ENCODE peak calls at places on chromosomes 12 and 14, in nine cellular contexts. One of them, this sample, is unnamed.

GRCh38 chr12:103495783-103496456 is at the start of gene C12orf42:
- DNase-seq in SK-MEL-5: peak; percentile 70
- DNase-seq in effector memory CD4-positive, alpha-beta T cell: no peak
- DNase-seq in cardiac muscle cell: peak; percentile 26
- DNase-seq in progenitor cell of endocrine pancreas: peak; percentile 20
- DNase-seq in foreskin melanocyte: peak; percentile 25
- DNase-seq in GM23248: peak; percentile 47
- DNase-seq in MV-4-11: no peak
- DNase-seq in left colon: peak; percentile 43
- DNase-seq in this sample: no peak

GRCh38 chr14:79764288-79764687 is 447.0 kb downstream of the DIO2 start:
- DNase-seq in SK-MEL-5: no peak
- DNase-seq in effector memory CD4-positive, alpha-beta T cell: no peak
- DNase-seq in cardiac muscle cell: no peak
- DNase-seq in progenitor cell of endocrine pancreas: no peak
- DNase-seq in foreskin melanocyte: no peak
- DNase-seq in GM23248: no peak
- DNase-seq in MV-4-11: no peak
- DNase-seq in left colon: no peak
- DNase-seq in this sample: no peak

GRCh38 chr14:97077253-97077653 is 280.1 kb downstream of the VRK1 start:
- DNase-seq in SK-MEL-5: peak; percentile 9
- DNase-seq in effector memory CD4-positive, alpha-beta T cell: no peak
- DNase-seq in cardiac muscle cell: peak; percentile 5
- DNase-seq in progenitor cell of endocrine pancreas: no peak
- DNase-seq in foreskin melanocyte: peak; percentile 2
- DNase-seq in GM23248: peak; percentile 19
- DNase-seq in MV-4-11: peak; percentile 97
- DNase-seq in left colon: peak; percentile 17
- DNase-seq in this sample: no peak

GRCh38 chr12:116700066-116700465 is 37.8 kb downstream of the SPRING1 start:
- DNase-seq in SK-MEL-5: no peak
- DNase-seq in effector memory CD4-positive, alpha-beta T cell: no peak
- DNase-seq in cardiac muscle cell: no peak
- DNase-seq in progenitor cell of endocrine pancreas: no peak
- DNase-seq in foreskin melanocyte: no peak
- DNase-seq in GM23248: peak; percentile 27
- DNase-seq in MV-4-11: no peak
- DNase-seq in left colon: no peak
- DNase-seq in this sample: no peak

GRCh38 chr12:47868552-47869031 is 36.2 kb downstream of the VDR start:
- DNase-seq in SK-MEL-5: no peak
- DNase-seq in effector memory CD4-positive, alpha-beta T cell: no peak
- DNase-seq in cardiac muscle cell: no peak
- DNase-seq in progenitor cell of endocrine pancreas: no peak
- DNase-seq in foreskin melanocyte: no peak
- DNase-seq in GM23248: no peak
- DNase-seq in MV-4-11: peak; percentile 98
- DNase-seq in left colon: no peak
- DNase-seq in this sample: no peak

GRCh38 chr14:39417014-39417413 is 15.2 kb downstream of the FBXO33 start:
- DNase-seq in SK-MEL-5: peak; percentile 45
- DNase-seq in effector memory CD4-positive, alpha-beta T cell: no peak
- DNase-seq in cardiac muscle cell: peak; percentile 47
- DNase-seq in progenitor cell of endocrine pancreas: no peak
- DNase-seq in foreskin melanocyte: no peak
- DNase-seq in GM23248: peak; percentile 50
- DNase-seq in MV-4-11: no peak
- DNase-seq in left colon: no peak
- DNase-seq in this sample: no peak

GRCh38 chr14:69270097-69270496 is 10.1 kb downstream of the GALNT16 start:
- DNase-seq in SK-MEL-5: no peak
- DNase-seq in effector memory CD4-positive, alpha-beta T cell: no peak
- DNase-seq in cardiac muscle cell: no peak
- DNase-seq in progenitor cell of endocrine pancreas: no peak
- DNase-seq in foreskin melanocyte: no peak
- DNase-seq in GM23248: no peak
- DNase-seq in MV-4-11: no peak
- DNase-seq in left colon: no peak
- DNase-seq in this sample: no peak

GRCh38 chr12:27521066-27521465 is 2.9 kb upstream of the PPFIBP1 start:
- DNase-seq in SK-MEL-5: no peak
- DNase-seq in effector memory CD4-positive, alpha-beta T cell: no peak
- DNase-seq in cardiac muscle cell: peak; percentile 92
- DNase-seq in progenitor cell of endocrine pancreas: no peak
- DNase-seq in foreskin melanocyte: no peak
- DNase-seq in GM23248: peak; percentile 67
- DNase-seq in MV-4-11: peak; percentile 2
- DNase-seq in left colon: peak; percentile 9
- DNase-seq in this sample: no peak

GRCh38 chr14:76876076-76876475 is 49.9 kb downstream of the LRRC74A start:
- DNase-seq in SK-MEL-5: peak; percentile 71
- DNase-seq in effector memory CD4-positive, alpha-beta T cell: peak; percentile 42
- DNase-seq in cardiac muscle cell: peak; percentile 83
- DNase-seq in progenitor cell of endocrine pancreas: peak; percentile 57
- DNase-seq in foreskin melanocyte: peak; percentile 47
- DNase-seq in GM23248: peak; percentile 85
- DNase-seq in MV-4-11: peak; percentile 38
- DNase-seq in left colon: peak; percentile 48
- DNase-seq in this sample: peak; percentile 68

GRCh38 chr12:124399622-124400021 is 104.7 kb downstream of the RFLNA start:
- DNase-seq in SK-MEL-5: peak; percentile 68
- DNase-seq in effector memory CD4-positive, alpha-beta T cell: no peak
- DNase-seq in cardiac muscle cell: no peak
- DNase-seq in progenitor cell of endocrine pancreas: no peak
- DNase-seq in foreskin melanocyte: no peak
- DNase-seq in GM23248: peak; percentile 40
- DNase-seq in MV-4-11: no peak
- DNase-seq in left colon: no peak
- DNase-seq in this sample: no peak